ENCODE peak calls at places on chromosome 10, in six cellular contexts. One of them, this sample, is unnamed.

GRCh38 chr10:50540069-50540825 is 83.5 kb downstream of the SGMS1 start:
- DNase-seq in GM10248: peak
- DNase-seq in CD8-positive, alpha-beta T cell: no peak
- DNase-seq in MCF 10A: peak
- DNase-seq in A549: no peak
- DNase-seq in HFFc6: no peak
- DNase-seq in this sample: no peak

GRCh38 chr10:69048103-69048502 is 39.8 kb upstream of the SRGN start:
- DNase-seq in GM10248: no peak
- DNase-seq in MCF 10A: no peak
- DNase-seq in HFFc6: no peak
- DNase-seq in CD8-positive, alpha-beta T cell: no peak
- DNase-seq in A549: no peak
- DNase-seq in this sample: no peak

GRCh38 chr10:74888947-74889661 is 62.7 kb downstream of the KAT6B start:
- DNase-seq in MCF 10A: peak
- DNase-seq in CD8-positive, alpha-beta T cell: no peak
- DNase-seq in HFFc6: peak
- DNase-seq in GM10248: no peak
- DNase-seq in A549: no peak
- DNase-seq in this sample: no peak

GRCh38 chr10:19843487-19843886 is 27.3 kb downstream of the PLXDC2 start:
- DNase-seq in CD8-positive, alpha-beta T cell: no peak
- DNase-seq in A549: no peak
- DNase-seq in MCF 10A: no peak
- DNase-seq in HFFc6: no peak
- DNase-seq in GM10248: no peak
- DNase-seq in this sample: no peak

GRCh38 chr10:81414038-81414437 is 461.0 kb upstream of the NRG3 start:
- DNase-seq in HFFc6: no peak
- DNase-seq in A549: peak
- DNase-seq in CD8-positive, alpha-beta T cell: no peak
- DNase-seq in GM10248: no peak
- DNase-seq in MCF 10A: peak
- DNase-seq in this sample: no peak

GRCh38 chr10:78194050-78194449 is 160.4 kb downstream of the RPS24 start:
- DNase-seq in CD8-positive, alpha-beta T cell: no peak
- DNase-seq in HFFc6: peak
- DNase-seq in GM10248: no peak
- DNase-seq in MCF 10A: no peak
- DNase-seq in A549: no peak
- DNase-seq in this sample: no peak

GRCh38 chr10:77513783-77514331 is 123.8 kb downstream of the KCNMA1 start:
- DNase-seq in MCF 10A: peak
- DNase-seq in GM10248: no peak
- DNase-seq in A549: peak
- DNase-seq in CD8-positive, alpha-beta T cell: no peak
- DNase-seq in HFFc6: peak
- DNase-seq in this sample: no peak

GRCh38 chr10:79383974-79384606 is 36.8 kb downstream of the PPIF start:
- DNase-seq in A549: no peak
- DNase-seq in CD8-positive, alpha-beta T cell: no peak
- DNase-seq in MCF 10A: no peak
- DNase-seq in GM10248: peak
- DNase-seq in HFFc6: no peak
- DNase-seq in this sample: peak

GRCh38 chr10:1120146-1120695 is 64.0 kb downstream of the WDR37 start:
- DNase-seq in MCF 10A: no peak
- DNase-seq in A549: no peak
- DNase-seq in GM10248: no peak
- DNase-seq in HFFc6: no peak
- DNase-seq in CD8-positive, alpha-beta T cell: no peak
- DNase-seq in this sample: no peak

GRCh38 chr10:11288302-11288701 is 270.6 kb downstream of the CELF2 start:
- DNase-seq in GM10248: no peak
- DNase-seq in HFFc6: no peak
- DNase-seq in CD8-positive, alpha-beta T cell: no peak
- DNase-seq in MCF 10A: no peak
- DNase-seq in A549: no peak
- DNase-seq in this sample: no peak

GRCh38 chr10:102718220-102718619 is 3.8 kb downstream of the SFXN2 start:
- DNase-seq in GM10248: no peak
- DNase-seq in MCF 10A: no peak
- DNase-seq in CD8-positive, alpha-beta T cell: no peak
- DNase-seq in A549: no peak
- DNase-seq in HFFc6: peak
- DNase-seq in this sample: peak

GRCh38 chr10:28935061-28935460 is 257.7 kb downstream of the BAMBI start:
- DNase-seq in HFFc6: no peak
- DNase-seq in CD8-positive, alpha-beta T cell: no peak
- DNase-seq in MCF 10A: peak
- DNase-seq in GM10248: no peak
- DNase-seq in A549: no peak
- DNase-seq in this sample: no peak

GRCh38 chr10:31593124-31593523 is 274.1 kb downstream of the ZEB1 start:
- DNase-seq in GM10248: no peak
- DNase-seq in A549: no peak
- DNase-seq in CD8-positive, alpha-beta T cell: no peak
- DNase-seq in HFFc6: no peak
- DNase-seq in MCF 10A: no peak
- DNase-seq in this sample: no peak

GRCh38 chr10:64732372-64732715 is 1211.1 kb downstream of the REEP3 start:
- DNase-seq in A549: no peak
- DNase-seq in CD8-positive, alpha-beta T cell: no peak
- DNase-seq in MCF 10A: no peak
- DNase-seq in GM10248: no peak
- DNase-seq in HFFc6: no peak
- DNase-seq in this sample: no peak

GRCh38 chr10:70952446-70952845 is 64.1 kb upstream of the PCBD1 start:
- DNase-seq in HFFc6: no peak
- DNase-seq in A549: no peak
- DNase-seq in CD8-positive, alpha-beta T cell: no peak
- DNase-seq in GM10248: no peak
- DNase-seq in MCF 10A: no peak
- DNase-seq in this sample: no peak

GRCh38 chr10:5587151-5588079 is 62.7 kb downstream of the CALML3 start:
- DNase-seq in GM10248: no peak
- DNase-seq in CD8-positive, alpha-beta T cell: no peak
- DNase-seq in MCF 10A: no peak
- DNase-seq in HFFc6: no peak
- DNase-seq in A549: no peak
- DNase-seq in this sample: no peak

GRCh38 chr10:112465299-112465882 is 18.4 kb downstream of the VTI1A start:
- DNase-seq in HFFc6: no peak
- DNase-seq in CD8-positive, alpha-beta T cell: no peak
- DNase-seq in MCF 10A: no peak
- DNase-seq in A549: no peak
- DNase-seq in GM10248: no peak
- DNase-seq in this sample: no peak

GRCh38 chr10:123858039-123858740 is 33.4 kb downstream of the CPXM2 start:
- DNase-seq in GM10248: no peak
- DNase-seq in MCF 10A: no peak
- DNase-seq in CD8-positive, alpha-beta T cell: no peak
- DNase-seq in HFFc6: peak
- DNase-seq in A549: no peak
- DNase-seq in this sample: no peak

GRCh38 chr10:98242823-98243222 is 25.2 kb downstream of the LOXL4 start:
- DNase-seq in A549: peak
- DNase-seq in GM10248: no peak
- DNase-seq in HFFc6: peak
- DNase-seq in MCF 10A: no peak
- DNase-seq in CD8-positive, alpha-beta T cell: no peak
- DNase-seq in this sample: no peak
- TF ChIP-seq CTCF in A549: peak
- TF ChIP-seq CTCF in GM10248: no peak
- TF ChIP-seq CTCF in HFFc6: peak
- TF ChIP-seq CTCF in MCF 10A: peak
- TF ChIP-seq CTCF in CD8-positive, alpha-beta T cell: no peak
- TF ChIP-seq CTCF in this sample: no peak

DNA sequence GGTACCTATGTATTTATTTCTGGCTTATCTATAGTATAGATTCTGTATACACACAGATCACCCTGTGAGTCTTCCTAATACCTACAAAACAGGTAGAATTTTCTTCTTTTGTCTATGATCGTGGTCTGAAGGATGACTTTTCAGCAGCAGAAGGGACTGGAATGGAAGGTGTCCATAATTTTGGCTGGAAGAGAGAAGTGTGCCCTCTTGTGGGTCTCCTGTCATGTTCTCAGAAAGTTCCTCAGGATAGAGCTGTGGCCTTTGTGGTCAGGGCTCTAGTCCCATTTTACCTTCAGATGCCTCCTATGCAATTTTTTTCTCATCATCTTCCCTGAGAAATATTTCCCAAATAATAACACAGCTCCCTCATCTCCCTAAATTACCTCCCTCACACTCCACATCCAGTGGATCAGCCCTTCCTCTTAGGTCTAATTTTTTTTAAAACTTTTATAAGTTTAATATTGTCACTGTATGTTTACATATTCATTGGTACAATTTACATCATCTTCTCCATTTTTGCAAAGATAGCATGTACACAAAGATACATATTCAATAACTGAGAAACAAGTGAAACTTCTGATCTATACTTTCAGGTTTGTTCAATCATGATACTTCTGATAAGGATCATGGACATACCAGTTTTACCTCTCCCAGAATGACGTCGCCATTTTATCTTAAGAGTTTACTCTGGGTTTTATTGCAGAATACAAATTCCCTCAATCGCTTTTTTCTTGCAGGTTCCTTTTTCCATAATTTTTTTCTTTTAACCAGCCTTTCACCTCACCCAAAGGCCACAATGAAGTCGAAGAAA is 112.7 kb downstream of the REEP3 start:
- DNase-seq in MCF 10A: peak
- DNase-seq in GM10248: no peak
- DNase-seq in CD8-positive, alpha-beta T cell: no peak
- DNase-seq in HFFc6: peak
- DNase-seq in A549: peak
- DNase-seq in this sample: no peak
- TF ChIP-seq CTCF in MCF 10A: peak
- TF ChIP-seq CTCF in GM10248: peak
- TF ChIP-seq CTCF in CD8-positive, alpha-beta T cell: no peak
- TF ChIP-seq CTCF in HFFc6: peak
- TF ChIP-seq CTCF in A549: peak
- TF ChIP-seq CTCF in this sample: no peak

DNA sequence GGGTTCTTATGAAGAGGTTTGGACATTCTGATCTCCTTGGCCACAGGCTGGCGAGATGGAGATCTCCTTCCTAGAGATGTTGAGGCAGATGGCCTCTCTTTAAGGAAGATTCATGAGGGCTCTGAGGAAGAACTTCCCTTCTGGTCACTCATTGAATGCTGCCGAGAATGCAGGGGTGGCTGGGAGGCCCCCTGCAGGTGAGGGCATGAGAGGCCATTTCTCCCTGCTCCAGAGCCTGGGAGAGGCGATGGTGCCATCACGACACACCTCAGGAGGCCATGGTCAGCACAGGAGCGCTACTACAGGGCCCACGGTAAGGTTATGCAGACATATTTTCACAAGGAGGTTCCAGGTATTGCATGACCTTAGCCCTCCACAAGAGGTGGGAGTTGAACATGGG is 40.2 kb downstream of the CXCL12 start:
- DNase-seq in HFFc6: no peak
- DNase-seq in MCF 10A: no peak
- DNase-seq in GM10248: no peak
- DNase-seq in CD8-positive, alpha-beta T cell: no peak
- DNase-seq in A549: no peak
- DNase-seq in this sample: no peak
- TF ChIP-seq CTCF in HFFc6: no peak
- TF ChIP-seq CTCF in MCF 10A: no peak
- TF ChIP-seq CTCF in GM10248: no peak
- TF ChIP-seq CTCF in CD8-positive, alpha-beta T cell: no peak
- TF ChIP-seq CTCF in A549: no peak
- TF ChIP-seq CTCF in this sample: no peak

GRCh38 chr10:125379592-125379991 is 219.2 kb upstream of the CTBP2 start:
- DNase-seq in CD8-positive, alpha-beta T cell: no peak
- DNase-seq in A549: no peak
- DNase-seq in HFFc6: no peak
- DNase-seq in GM10248: no peak
- DNase-seq in MCF 10A: no peak
- DNase-seq in this sample: no peak

GRCh38 chr10:125373546-125373945 is 213.2 kb upstream of the CTBP2 start:
- DNase-seq in A549: no peak
- DNase-seq in MCF 10A: no peak
- DNase-seq in CD8-positive, alpha-beta T cell: no peak
- DNase-seq in GM10248: no peak
- DNase-seq in HFFc6: no peak
- DNase-seq in this sample: no peak

GRCh38 chr10:125370578-125370977 is 210.2 kb upstream of the CTBP2 start:
- DNase-seq in HFFc6: no peak
- DNase-seq in A549: peak
- DNase-seq in GM10248: no peak
- DNase-seq in MCF 10A: no peak
- DNase-seq in CD8-positive, alpha-beta T cell: no peak
- DNase-seq in this sample: peak

GRCh38 chr10:125377368-125377767 is 217.0 kb upstream of the CTBP2 start:
- DNase-seq in MCF 10A: peak
- DNase-seq in GM10248: no peak
- DNase-seq in HFFc6: no peak
- DNase-seq in CD8-positive, alpha-beta T cell: no peak
- DNase-seq in A549: no peak
- DNase-seq in this sample: no peak

GRCh38 chr10:125375210-125375609 is 214.8 kb upstream of the CTBP2 start:
- DNase-seq in GM10248: no peak
- DNase-seq in A549: peak
- DNase-seq in CD8-positive, alpha-beta T cell: no peak
- DNase-seq in MCF 10A: peak
- DNase-seq in HFFc6: peak
- DNase-seq in this sample: no peak
- TF ChIP-seq CTCF in GM10248: no peak
- TF ChIP-seq CTCF in A549: peak
- TF ChIP-seq CTCF in CD8-positive, alpha-beta T cell: no peak
- TF ChIP-seq CTCF in MCF 10A: peak
- TF ChIP-seq CTCF in HFFc6: peak
- TF ChIP-seq CTCF in this sample: no peak

DNA sequence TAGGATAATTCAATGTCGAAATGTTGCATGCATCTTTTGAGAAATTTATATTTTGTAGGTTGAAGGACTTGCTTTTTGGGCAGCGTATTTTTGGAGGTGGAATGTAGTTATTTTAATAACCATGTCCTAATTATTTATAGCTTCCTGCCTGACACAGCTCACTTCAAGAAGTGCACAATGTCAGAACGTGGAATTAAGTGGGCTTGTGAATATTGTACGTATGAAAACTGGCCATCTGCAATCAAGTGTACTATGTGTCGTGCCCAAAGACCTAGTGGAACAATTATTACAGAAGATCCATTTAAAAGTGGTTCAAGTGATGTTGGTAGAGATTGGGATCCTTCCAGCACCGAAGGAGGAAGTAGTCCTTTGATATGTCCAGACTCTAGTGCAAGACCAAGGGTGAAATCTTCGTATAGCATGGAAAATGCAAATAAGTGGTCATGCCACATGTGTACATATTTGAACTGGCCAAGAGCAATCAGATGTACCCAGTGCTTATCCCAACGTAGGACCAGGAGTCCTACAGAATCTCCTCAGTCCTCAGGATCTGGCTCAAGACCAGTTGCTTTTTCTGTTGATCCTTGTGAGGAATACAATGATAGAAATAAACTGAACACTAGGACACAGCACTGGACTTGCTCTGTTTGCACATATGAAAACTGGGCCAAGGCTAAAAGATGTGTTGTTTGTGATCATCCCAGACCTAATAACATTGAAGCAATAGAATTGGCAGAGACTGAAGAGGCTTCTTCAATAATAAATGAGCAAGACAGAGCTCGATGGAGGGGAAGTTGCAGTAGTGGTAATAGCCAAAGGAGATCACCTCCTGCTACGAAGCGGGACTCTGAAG is 620 bp downstream of the ZRANB1 start:
- DNase-seq in A549: no peak
- DNase-seq in CD8-positive, alpha-beta T cell: no peak
- DNase-seq in MCF 10A: no peak
- DNase-seq in HFFc6: no peak
- DNase-seq in GM10248: no peak
- DNase-seq in this sample: no peak
- TF ChIP-seq CTCF in A549: no peak
- TF ChIP-seq CTCF in CD8-positive, alpha-beta T cell: no peak
- TF ChIP-seq CTCF in MCF 10A: no peak
- TF ChIP-seq CTCF in HFFc6: no peak
- TF ChIP-seq CTCF in GM10248: no peak
- TF ChIP-seq CTCF in this sample: no peak

This sample was measured in mesothelial cell of epicardium.